ENCODE peak calls at places on chromosome 13, in ten cellular contexts. Z is SJSA1; N is CD4-positive, alpha-beta memory T cell; D is esophagus squamous epithelium; M is uterus; I is cardiac muscle cell; L is ascending aorta; X is aorta; Y is adrenal gland; J is tibial artery. K is an unnamed sample.

GRCh38 chr13:42420304-42420703 is 148.4 kb downstream of the AKAP11 start:
- DNase-seq in Z (no peak), N (no peak), D (no peak), M (no peak), I (no peak), L (no peak), X (no peak), Y (no peak), J (no peak), K (no peak)

GRCh38 chr13:57698851-57699250 is 67.3 kb downstream of the PCDH17 start:
- DNase-seq in Z (no peak), N (no peak), D (no peak), M (no peak), I (no peak), L (no peak), X (no peak), Y (no peak), J (no peak), K (no peak)

GRCh38 chr13:74732736-74733135 is 598.5 kb upstream of the KLF12 start:
- DNase-seq in Z (no peak), N (no peak), D (no peak), M (no peak), I (no peak), L (no peak), X (no peak), Y (no peak), J (no peak), K (no peak)

GRCh38 chr13:42814868-42815267 is 33.5 kb downstream of the FAM216B start:
- DNase-seq in Z (no peak), N (no peak), D (no peak), M (no peak), I (peak; percentile 78), L (no peak), X (no peak), Y (no peak), J (no peak), K (no peak)

GRCh38 chr13:22198656-22199217 is 527.9 kb downstream of the FGF9 start:
- DNase-seq in Z (no peak), N (no peak), D (no peak), M (no peak), I (no peak), L (no peak), X (no peak), Y (no peak), J (no peak), K (no peak)

GRCh38 chr13:102856603-102857002 is 10.8 kb downstream of the ERCC5 start:
- DNase-seq in Z (no peak), N (no peak), D (no peak), M (no peak), I (peak; percentile 71), L (no peak), X (no peak), Y (peak; percentile 69), J (no peak), K (no peak)

GRCh38 chr13:21823416-21823815 is 152.5 kb downstream of the FGF9 start:
- DNase-seq in Z (no peak), N (no peak), D (no peak), M (no peak), I (no peak), L (no peak), X (no peak), Y (no peak), J (no peak), K (no peak)

GRCh38 chr13:113002206-113002821 is 33.3 kb downstream of the MCF2L start:
- DNase-seq in Z (no peak), N (no peak), D (no peak), M (no peak), I (no peak), L (no peak), X (no peak), Y (no peak), J (no peak), K (no peak)

GRCh38 chr13:109533350-109533749 is 253.0 kb downstream of the IRS2 start:
- DNase-seq in Z (peak; percentile 63), N (no peak), D (no peak), M (no peak), I (no peak), L (no peak), X (no peak), Y (no peak), J (no peak), K (no peak)

GRCh38 chr13:25423831-25424230 is 52.1 kb downstream of the ATP8A2 start:
- DNase-seq in Z (no peak), N (no peak), D (no peak), M (no peak), I (no peak), L (no peak), X (no peak), Y (no peak), J (no peak), K (no peak)

GRCh38 chr13:25421602-25422001 is 49.8 kb downstream of the ATP8A2 start:
- DNase-seq in Z (no peak), N (no peak), D (no peak), M (no peak), I (no peak), L (no peak), X (no peak), Y (no peak), J (no peak), K (no peak)

GRCh38 chr13:25420161-25420560 is 48.4 kb downstream of the ATP8A2 start:
- DNase-seq in Z (no peak), N (no peak), D (no peak), M (no peak), I (no peak), L (no peak), X (no peak), Y (no peak), J (no peak), K (no peak)

DNA sequence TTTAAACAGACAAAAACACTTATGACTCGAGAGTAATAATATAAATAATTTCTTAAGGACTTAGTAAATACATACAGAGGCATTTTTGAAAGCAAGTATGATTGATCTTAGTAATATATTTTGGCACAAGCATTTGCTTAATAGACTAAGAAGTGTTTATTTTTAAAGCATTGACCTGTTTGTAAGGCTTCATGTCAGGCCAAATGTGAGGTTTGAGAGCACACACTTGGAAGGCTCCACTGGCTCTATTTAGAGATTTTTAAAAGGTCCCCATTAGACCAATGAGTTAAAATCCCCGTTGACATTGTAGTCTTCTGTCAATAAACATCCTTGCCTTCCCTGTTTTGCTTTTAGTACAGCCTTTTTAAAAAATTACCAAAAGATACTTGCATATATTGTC is 50.4 kb downstream of the ATP8A2 start:
- DNase-seq in Z (no peak), N (no peak), D (no peak), M (no peak), I (no peak), L (no peak), X (no peak), Y (no peak), J (no peak), K (no peak)
- H3K27ac ChIP-seq in Z (no peak overlapping the region), N (no peak overlapping the region), D (no peak overlapping the region), M (no peak overlapping the region), I (no peak overlapping the region), L (no peak overlapping the region), X (no peak overlapping the region), Y (no peak overlapping the region), J (no peak overlapping the region), K (no peak overlapping the region)

GRCh38 chr13:108269601-108270328 is at the start of gene TNFSF13B:
- DNase-seq in Z (no peak), N (peak; percentile 29), D (no peak), M (no peak), I (peak; percentile 61), L (no peak), X (peak; percentile 80), Y (peak; percentile 75), J (peak; percentile 67), K (no peak)
- H3K36me3 ChIP-seq in Z (no peaks in the 10 kb centered on the region), N (no peaks in the 10 kb centered on the region), D (no peaks in the 10 kb centered on the region), M (no peaks in the 10 kb centered on the region), I (no peaks in the 10 kb centered on the region), L (peaks cover 6% of the 10 kb centered on the region), X (no peaks in the 10 kb centered on the region), Y (no peaks in the 10 kb centered on the region), J (peaks cover 4% of the 10 kb centered on the region), K (no peaks in the 10 kb centered on the region)

GRCh38 chr13:99694251-99694650 is 193.0 kb downstream of the TM9SF2 start:
- DNase-seq in Z (no peak), N (no peak), D (no peak), M (no peak), I (no peak), L (no peak), X (no peak), Y (no peak), J (no peak), K (no peak)
- H3K27ac ChIP-seq in Z (no peak overlapping the region), N (no peak overlapping the region), D (no peak overlapping the region), M (no peak overlapping the region), I (no peak overlapping the region), L (no peak overlapping the region), X (no peak overlapping the region), Y (no peak overlapping the region), J (no peak overlapping the region), K (no peak overlapping the region)

DNA sequence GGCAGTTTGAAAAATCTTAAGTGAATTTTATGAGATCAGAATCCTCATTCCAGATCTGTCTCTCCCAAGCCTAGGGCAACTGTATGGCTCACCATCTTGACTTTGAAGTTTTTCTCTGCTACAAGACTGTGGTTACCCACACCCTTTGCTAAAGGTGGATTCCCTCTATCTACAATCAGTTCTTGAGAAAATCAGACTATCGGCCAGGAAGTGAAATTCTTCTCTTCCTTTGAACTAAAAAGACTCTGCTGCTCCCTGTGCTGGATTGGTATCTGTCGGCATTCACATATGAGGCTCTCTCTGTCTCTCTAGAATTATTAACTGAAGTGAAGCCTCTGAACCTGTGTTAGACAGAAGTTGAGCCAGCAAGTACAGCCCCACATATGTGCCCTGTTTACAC is 145.9 kb downstream of the MIPEP start:
- DNase-seq in Z (no peak), N (peak; percentile 58), D (no peak), M (no peak), I (no peak), L (no peak), X (no peak), Y (no peak), J (no peak), K (no peak)
- H3K36me3 ChIP-seq in Z (no peaks in the 10 kb centered on the region), N (no peaks in the 10 kb centered on the region), D (no peaks in the 10 kb centered on the region), M (no peaks in the 10 kb centered on the region), I (no peaks in the 10 kb centered on the region), L (no peaks in the 10 kb centered on the region), X (no peaks in the 10 kb centered on the region), Y (no peaks in the 10 kb centered on the region), J (no peaks in the 10 kb centered on the region), K (no peaks in the 10 kb centered on the region)

GRCh38 chr13:45364876-45365557 is 24.0 kb upstream of the TPT1 start:
- DNase-seq in Z (peak; percentile 50), N (no peak), D (no peak), M (no peak), I (no peak), L (no peak), X (peak; percentile 35), Y (no peak), J (no peak), K (no peak)
- H3K27ac ChIP-seq in Z (peak overlapping the region; percentile 21), N (no peak overlapping the region), D (peak overlapping the region; percentile 75), M (no peak overlapping the region), I (no peak overlapping the region), L (no peak overlapping the region), X (no peak overlapping the region), Y (no peak overlapping the region), J (no peak overlapping the region), K (no peak overlapping the region)

GRCh38 chr13:69796256-69796655 is 311.4 kb upstream of the ATXN8OS start:
- DNase-seq in Z (no peak), N (no peak), D (no peak), M (no peak), I (no peak), L (no peak), X (no peak), Y (no peak), J (no peak), K (no peak)
- H3K36me3 ChIP-seq in Z (no peaks in the 10 kb centered on the region), N (no peaks in the 10 kb centered on the region), D (no peaks in the 10 kb centered on the region), M (no peaks in the 10 kb centered on the region), I (no peaks in the 10 kb centered on the region), L (no peaks in the 10 kb centered on the region), X (no peaks in the 10 kb centered on the region), Y (no peaks in the 10 kb centered on the region), J (no peaks in the 10 kb centered on the region), K (no peaks in the 10 kb centered on the region)